ENCODE peak calls at places on chromosome 4, in seven cellular contexts. One of them, this sample, is unnamed.

GRCh38 chr4:127631420-127631819 is 1.3 kb upstream of the INTU start:
- DNase-seq in GM12878: no peak
- DNase-seq in transverse colon: no peak
- DNase-seq in GM23338: no peak
- DNase-seq in HCT116: no peak
- DNase-seq in sigmoid colon: no peak
- DNase-seq in Panc1: no peak
- DNase-seq in this sample: no peak

GRCh38 chr4:130808492-130808891 is 1712.5 kb downstream of the C4orf33 start:
- DNase-seq in HCT116: peak
- DNase-seq in Panc1: no peak
- DNase-seq in GM23338: peak
- DNase-seq in transverse colon: no peak
- DNase-seq in sigmoid colon: no peak
- DNase-seq in GM12878: no peak
- DNase-seq in this sample: no peak

GRCh38 chr4:123405212-123405856 is 8.7 kb downstream of the SPRY1 start:
- DNase-seq in transverse colon: no peak
- DNase-seq in GM12878: no peak
- DNase-seq in HCT116: no peak
- DNase-seq in Panc1: no peak
- DNase-seq in sigmoid colon: no peak
- DNase-seq in GM23338: no peak
- DNase-seq in this sample: no peak

GRCh38 chr4:169485791-169486742 is 126.3 kb downstream of the NEK1 start:
- DNase-seq in GM12878: peak
- DNase-seq in GM23338: peak
- DNase-seq in transverse colon: peak
- DNase-seq in Panc1: peak
- DNase-seq in HCT116: peak
- DNase-seq in sigmoid colon: no peak
- DNase-seq in this sample: no peak

GRCh38 chr4:67396008-67396407 is 149.3 kb downstream of the CENPC start:
- DNase-seq in GM23338: no peak
- DNase-seq in transverse colon: no peak
- DNase-seq in GM12878: no peak
- DNase-seq in HCT116: no peak
- DNase-seq in Panc1: no peak
- DNase-seq in sigmoid colon: no peak
- DNase-seq in this sample: no peak

GRCh38 chr4:36312511-36312910 is 31.1 kb downstream of the DTHD1 start:
- DNase-seq in sigmoid colon: no peak
- DNase-seq in GM12878: no peak
- DNase-seq in Panc1: no peak
- DNase-seq in HCT116: no peak
- DNase-seq in GM23338: no peak
- DNase-seq in transverse colon: no peak
- DNase-seq in this sample: no peak

GRCh38 chr4:22708961-22709360 is 16.2 kb downstream of the GBA3 start:
- DNase-seq in GM23338: no peak
- DNase-seq in GM12878: no peak
- DNase-seq in transverse colon: no peak
- DNase-seq in HCT116: no peak
- DNase-seq in Panc1: no peak
- DNase-seq in sigmoid colon: no peak
- DNase-seq in this sample: no peak

GRCh38 chr4:149409186-149410056 is 406.2 kb downstream of the IQCM start:
- DNase-seq in GM12878: no peak
- DNase-seq in Panc1: no peak
- DNase-seq in HCT116: peak
- DNase-seq in sigmoid colon: no peak
- DNase-seq in GM23338: no peak
- DNase-seq in transverse colon: no peak
- DNase-seq in this sample: no peak

GRCh38 chr4:72602396-72602795 is 33.4 kb upstream of the ADAMTS3 start:
- DNase-seq in GM23338: no peak
- DNase-seq in HCT116: no peak
- DNase-seq in Panc1: no peak
- DNase-seq in sigmoid colon: no peak
- DNase-seq in transverse colon: no peak
- DNase-seq in GM12878: no peak
- DNase-seq in this sample: no peak

GRCh38 chr4:179164642-179165338 is 1722.6 kb upstream of the AGA start:
- DNase-seq in GM23338: no peak
- DNase-seq in HCT116: no peak
- DNase-seq in transverse colon: no peak
- DNase-seq in GM12878: no peak
- DNase-seq in sigmoid colon: no peak
- DNase-seq in Panc1: no peak
- DNase-seq in this sample: no peak

GRCh38 chr4:71230613-71231012 is 108.2 kb upstream of the SLC4A4 start:
- DNase-seq in GM23338: no peak
- DNase-seq in sigmoid colon: no peak
- DNase-seq in Panc1: no peak
- DNase-seq in HCT116: no peak
- DNase-seq in GM12878: no peak
- DNase-seq in transverse colon: no peak
- DNase-seq in this sample: no peak

GRCh38 chr4:179095585-179096228 is 1653.5 kb upstream of the AGA start:
- DNase-seq in HCT116: no peak
- DNase-seq in GM12878: no peak
- DNase-seq in Panc1: no peak
- DNase-seq in sigmoid colon: no peak
- DNase-seq in GM23338: peak
- DNase-seq in transverse colon: no peak
- DNase-seq in this sample: no peak

GRCh38 chr4:74376888-74377483 is 12.0 kb downstream of the EREG start:
- DNase-seq in GM12878: no peak
- DNase-seq in HCT116: no peak
- DNase-seq in Panc1: no peak
- DNase-seq in sigmoid colon: no peak
- DNase-seq in GM23338: peak
- DNase-seq in transverse colon: no peak
- DNase-seq in this sample: no peak

GRCh38 chr4:55214172-55214571 is 88.8 kb upstream of the KDR start:
- DNase-seq in transverse colon: no peak
- DNase-seq in sigmoid colon: no peak
- DNase-seq in GM23338: no peak
- DNase-seq in GM12878: no peak
- DNase-seq in HCT116: no peak
- DNase-seq in Panc1: no peak
- DNase-seq in this sample: no peak

GRCh38 chr4:128869801-128870509 is 60.5 kb downstream of the JADE1 start:
- DNase-seq in sigmoid colon: no peak
- DNase-seq in Panc1: no peak
- DNase-seq in GM23338: no peak
- DNase-seq in HCT116: no peak
- DNase-seq in GM12878: no peak
- DNase-seq in transverse colon: no peak
- DNase-seq in this sample: no peak

GRCh38 chr4:149723065-149723464 is 92.6 kb downstream of the IQCM start:
- DNase-seq in GM23338: no peak
- DNase-seq in transverse colon: no peak
- DNase-seq in HCT116: no peak
- DNase-seq in GM12878: no peak
- DNase-seq in Panc1: no peak
- DNase-seq in sigmoid colon: no peak
- DNase-seq in this sample: no peak

GRCh38 chr4:11623726-11624037 is 195.0 kb upstream of the HS3ST1 start:
- DNase-seq in transverse colon: peak
- DNase-seq in GM12878: no peak
- DNase-seq in HCT116: no peak
- DNase-seq in GM23338: peak
- DNase-seq in Panc1: no peak
- DNase-seq in sigmoid colon: no peak
- DNase-seq in this sample: peak

GRCh38 chr4:173547889-173548288 is 17.9 kb upstream of the HAND2 start:
- DNase-seq in GM23338: no peak
- DNase-seq in Panc1: no peak
- DNase-seq in GM12878: no peak
- DNase-seq in transverse colon: no peak
- DNase-seq in sigmoid colon: peak
- DNase-seq in HCT116: no peak
- DNase-seq in this sample: no peak

GRCh38 chr4:173545440-173545839 is 15.4 kb upstream of the HAND2 start:
- DNase-seq in GM12878: no peak
- DNase-seq in transverse colon: no peak
- DNase-seq in HCT116: no peak
- DNase-seq in GM23338: no peak
- DNase-seq in Panc1: no peak
- DNase-seq in sigmoid colon: no peak
- DNase-seq in this sample: no peak

GRCh38 chr4:173543266-173543665 is 13.2 kb upstream of the HAND2 start:
- DNase-seq in sigmoid colon: no peak
- DNase-seq in transverse colon: no peak
- DNase-seq in HCT116: no peak
- DNase-seq in GM12878: no peak
- DNase-seq in Panc1: no peak
- DNase-seq in GM23338: no peak
- DNase-seq in this sample: no peak

GRCh38 chr4:173546776-173547175 is 16.7 kb upstream of the HAND2 start:
- DNase-seq in GM12878: no peak
- DNase-seq in Panc1: no peak
- DNase-seq in HCT116: no peak
- DNase-seq in transverse colon: no peak
- DNase-seq in sigmoid colon: no peak
- DNase-seq in GM23338: no peak
- DNase-seq in this sample: no peak
- TF ChIP-seq POLR2AphosphoS5 in GM12878: no peak
- TF ChIP-seq POLR2AphosphoS5 in Panc1: no peak
- TF ChIP-seq POLR2AphosphoS5 in HCT116: no peak
- TF ChIP-seq POLR2AphosphoS5 in transverse colon: no peak
- TF ChIP-seq POLR2AphosphoS5 in sigmoid colon: no peak
- TF ChIP-seq POLR2AphosphoS5 in GM23338: no peak
- TF ChIP-seq POLR2AphosphoS5 in this sample: no peak

GRCh38 chr4:76969493-76969892 is 19.9 kb downstream of the SEPTIN11 start:
- DNase-seq in GM23338: no peak
- DNase-seq in transverse colon: no peak
- DNase-seq in Panc1: no peak
- DNase-seq in sigmoid colon: no peak
- DNase-seq in GM12878: no peak
- DNase-seq in HCT116: no peak
- DNase-seq in this sample: no peak

GRCh38 chr4:76966024-76966579 is 16.6 kb downstream of the SEPTIN11 start:
- DNase-seq in sigmoid colon: no peak
- DNase-seq in Panc1: no peak
- DNase-seq in GM23338: no peak
- DNase-seq in HCT116: no peak
- DNase-seq in transverse colon: no peak
- DNase-seq in GM12878: no peak
- DNase-seq in this sample: no peak

GRCh38 chr4:76968937-76969336 is 19.4 kb downstream of the SEPTIN11 start:
- DNase-seq in GM23338: no peak
- DNase-seq in HCT116: no peak
- DNase-seq in Panc1: no peak
- DNase-seq in GM12878: no peak
- DNase-seq in transverse colon: no peak
- DNase-seq in sigmoid colon: no peak
- DNase-seq in this sample: no peak

GRCh38 chr4:76974150-76974549 is 24.6 kb downstream of the SEPTIN11 start:
- DNase-seq in transverse colon: no peak
- DNase-seq in HCT116: no peak
- DNase-seq in GM23338: no peak
- DNase-seq in Panc1: no peak
- DNase-seq in sigmoid colon: no peak
- DNase-seq in GM12878: no peak
- DNase-seq in this sample: no peak

GRCh38 chr4:76969941-76970529 is 20.5 kb downstream of the SEPTIN11 start:
- DNase-seq in HCT116: no peak
- DNase-seq in sigmoid colon: no peak
- DNase-seq in transverse colon: no peak
- DNase-seq in GM23338: peak
- DNase-seq in GM12878: no peak
- DNase-seq in Panc1: no peak
- DNase-seq in this sample: no peak
- H3K4me3 ChIP-seq in HCT116: no peak
- H3K4me3 ChIP-seq in sigmoid colon: no peak
- H3K4me3 ChIP-seq in transverse colon: no peak
- H3K4me3 ChIP-seq in GM23338: no peak
- H3K4me3 ChIP-seq in GM12878: no peak
- H3K4me3 ChIP-seq in Panc1: no peak
- H3K4me3 ChIP-seq in this sample: no peak

DNA sequence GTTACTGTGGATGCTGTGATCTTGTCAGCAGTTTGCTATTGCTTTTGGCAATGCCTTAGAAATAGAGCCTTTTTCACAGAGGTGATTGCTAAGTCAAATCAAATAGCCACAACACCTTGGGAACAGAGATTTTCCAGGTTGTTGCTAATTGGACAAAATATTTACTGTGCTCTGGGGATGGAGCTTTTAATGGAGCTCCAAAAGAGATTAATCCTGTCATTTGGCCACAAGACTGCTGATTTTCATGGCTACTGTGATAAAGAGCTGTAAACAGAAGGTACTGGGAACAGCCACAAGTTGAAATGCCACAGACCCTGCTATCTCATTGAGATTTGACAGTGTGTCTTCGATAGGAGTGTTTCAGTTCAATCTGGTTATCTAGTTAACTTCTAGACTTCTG is 1715.2 kb upstream of the ADGRL3 start:
- DNase-seq in Panc1: no peak
- DNase-seq in GM23338: no peak
- DNase-seq in HCT116: no peak
- DNase-seq in sigmoid colon: no peak
- DNase-seq in GM12878: no peak
- DNase-seq in transverse colon: no peak
- DNase-seq in this sample: no peak
- TF ChIP-seq POLR2AphosphoS5 in Panc1: no peak
- TF ChIP-seq POLR2AphosphoS5 in GM23338: no peak
- TF ChIP-seq POLR2AphosphoS5 in HCT116: no peak
- TF ChIP-seq POLR2AphosphoS5 in sigmoid colon: no peak
- TF ChIP-seq POLR2AphosphoS5 in GM12878: no peak
- TF ChIP-seq POLR2AphosphoS5 in transverse colon: no peak
- TF ChIP-seq POLR2AphosphoS5 in this sample: no peak

GRCh38 chr4:85777908-85778808 is 303.2 kb downstream of the ARHGAP24 start:
- DNase-seq in Panc1: no peak
- DNase-seq in GM23338: no peak
- DNase-seq in sigmoid colon: no peak
- DNase-seq in transverse colon: no peak
- DNase-seq in GM12878: peak
- DNase-seq in HCT116: no peak
- DNase-seq in this sample: no peak
- H3K4me3 ChIP-seq in Panc1: peak
- H3K4me3 ChIP-seq in GM23338: no peak
- H3K4me3 ChIP-seq in sigmoid colon: peak
- H3K4me3 ChIP-seq in transverse colon: peak
- H3K4me3 ChIP-seq in GM12878: peak
- H3K4me3 ChIP-seq in HCT116: no peak
- H3K4me3 ChIP-seq in this sample: peak

This sample was measured in breast epithelium.